ENCODE peak calls at places on chromosome 10, in five cellular contexts. Y is upper lobe of right lung, W is AG04450, P is dorsolateral prefrontal cortex, D is fibroblast of lung. C is an unnamed sample.

GRCh38 chr10:113583561-113583960 is 30.7 kb downstream of the HABP2 start:
- DNase-seq in Y (no peak), W (no peak), P (no peak), D (no peak), C (no peak)

GRCh38 chr10:88028654-88029053 is 165.2 kb downstream of the PTEN start:
- DNase-seq in Y (no peak), W (no peak), P (no peak), D (no peak), C (no peak)

GRCh38 chr10:62047960-62048383 is 146.5 kb downstream of the ARID5B start:
- DNase-seq in Y (no peak), W (no peak), P (no peak), D (peak; percentile 38), C (no peak)

GRCh38 chr10:86693721-86694369 is 25.5 kb downstream of the LDB3 start:
- DNase-seq in Y (no peak), W (no peak), P (peak; percentile 47), D (peak; percentile 43), C (no peak)

GRCh38 chr10:13120786-13121499 is 21.0 kb downstream of the OPTN start:
- DNase-seq in Y (no peak), W (no peak), P (no peak), D (no peak), C (no peak)

GRCh38 chr10:99930731-99931550 is 78.8 kb downstream of the DNMBP start:
- DNase-seq in Y (no peak), W (no peak), P (no peak), D (peak; percentile 84), C (no peak)

GRCh38 chr10:7826971-7827370 is 8.7 kb downstream of the TAF3 start:
- DNase-seq in Y (no peak), W (no peak), P (no peak), D (peak; percentile 69), C (no peak)

GRCh38 chr10:95513008-95513589 is 48.1 kb downstream of the SORBS1 start:
- DNase-seq in Y (no peak), W (no peak), P (no peak), D (no peak), C (no peak)

GRCh38 chr10:5890519-5890878 is 456 bp downstream of the FBH1 start:
- DNase-seq in Y (no peak), W (no peak), P (no peak), D (peak; percentile 6), C (no peak)

GRCh38 chr10:133127291-133128125 is 32.5 kb upstream of the KNDC1 start:
- DNase-seq in Y (peak; percentile 35), W (no peak), P (no peak), D (no peak), C (no peak)

GRCh38 chr10:102334106-102334505 is 61.4 kb upstream of the NFKB2 start:
- DNase-seq in Y (peak; percentile 70), W (no peak), P (no peak), D (peak; percentile 72), C (no peak)

GRCh38 chr10:33304553-33304952 is 29.9 kb downstream of the NRP1 start:
- DNase-seq in Y (no peak), W (no peak), P (no peak), D (no peak), C (no peak)

GRCh38 chr10:101050206-101051069 is 11.4 kb upstream of the KAZALD1 start:
- DNase-seq in Y (peak; percentile 86), W (no peak), P (peak; percentile 57), D (peak; percentile 30), C (no peak)

GRCh38 chr10:11145498-11145855 is 127.8 kb downstream of the CELF2 start:
- DNase-seq in Y (no peak), W (no peak), P (no peak), D (no peak), C (peak; percentile 74)

GRCh38 chr10:126597206-126597605 is 73.3 kb downstream of the C10orf90 start:
- DNase-seq in Y (no peak), W (no peak), P (no peak), D (peak; percentile 29), C (no peak)

GRCh38 chr10:130179640-130180039 is 43.4 kb downstream of the GLRX3 start:
- DNase-seq in Y (no peak), W (peak; percentile 24), P (no peak), D (peak; percentile 68), C (no peak)

GRCh38 chr10:132904169-132904813 is 38.1 kb downstream of the CFAP46 start:
- DNase-seq in Y (peak; percentile 70), W (no peak), P (peak; percentile 50), D (peak; percentile 20), C (no peak)

GRCh38 chr10:96227206-96227605 is 44.2 kb downstream of the BLNK start:
- DNase-seq in Y (no peak), W (no peak), P (no peak), D (no peak), C (no peak)

GRCh38 chr10:94194256-94194655 is 168.5 kb downstream of the NOC3L start:
- DNase-seq in Y (no peak), W (no peak), P (no peak), D (peak; percentile 83), C (no peak)

GRCh38 chr10:52027055-52027454 is 287.0 kb upstream of the DKK1 start:
- DNase-seq in Y (no peak), W (peak; percentile 74), P (no peak), D (no peak), C (no peak)

GRCh38 chr10:96995851-96996250 is 163.8 kb downstream of the LCOR start:
- DNase-seq in Y (no peak), W (no peak), P (no peak), D (peak; percentile 72), C (no peak)

GRCh38 chr10:63798599-63799498 is 277.6 kb downstream of the REEP3 start:
- DNase-seq in Y (no peak), W (peak; percentile 11), P (no peak), D (peak; percentile 98), C (no peak)
- H3K4me3 ChIP-seq in Y (no peak overlapping the region), W (no peak overlapping the region), P (peak overlapping the region; percentile 10), D (peak overlapping the region; percentile 8), C (no peak overlapping the region)

GRCh38 chr10:93068411-93069244 is 5.1 kb upstream of the CYP26A1 start:
- DNase-seq in Y (no peak), W (no peak), P (no peak), D (peak; percentile 70), C (no peak)
- H3K4me3 ChIP-seq in Y (no peak overlapping the region), W (peak overlapping the region; percentile 29), P (peak overlapping the region; percentile 43), D (no peak overlapping the region), C (no peak overlapping the region)

DNA sequence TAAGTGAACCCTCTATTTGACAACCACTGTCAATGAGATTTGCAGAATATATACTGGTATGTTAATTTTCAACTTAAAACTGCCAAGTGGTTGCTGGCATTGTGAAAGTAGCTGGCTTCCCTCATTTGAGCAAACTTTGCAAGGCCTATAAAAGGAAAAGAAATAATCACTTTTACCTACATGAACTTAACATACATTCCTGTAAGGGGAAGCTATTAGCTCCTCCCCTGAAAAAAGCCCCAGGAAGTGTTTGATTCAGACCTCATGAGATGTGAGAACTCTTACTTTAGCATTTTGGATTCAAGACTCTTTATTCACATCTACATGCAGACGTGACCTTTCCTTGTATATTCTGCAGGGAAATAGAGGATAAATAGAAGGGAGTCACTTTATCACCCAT is 175.6 kb downstream of the OTUD1 start:
- DNase-seq in Y (no peak), W (no peak), P (no peak), D (no peak), C (no peak)
- H3K4me3 ChIP-seq in Y (no peak overlapping the region), W (no peak overlapping the region), P (no peak overlapping the region), D (no peak overlapping the region), C (no peak overlapping the region)

GRCh38 chr10:119541459-119542356 is 811 bp downstream of the RGS10 start:
- DNase-seq in Y (peak; percentile 83), W (no peak), P (no peak), D (peak; percentile 19), C (no peak)

GRCh38 chr10:119542357-119542989 is at the start of gene RGS10:
- DNase-seq in Y (peak; percentile 89), W (no peak), P (peak; percentile 64), D (peak; percentile 84), C (no peak)

GRCh38 chr10:119540038-119540437 is 2.5 kb downstream of the RGS10 start:
- DNase-seq in Y (no peak), W (no peak), P (no peak), D (no peak), C (no peak)

GRCh38 chr10:119539359-119539651 is 3.2 kb downstream of the RGS10 start:
- DNase-seq in Y (no peak), W (no peak), P (no peak), D (no peak), C (no peak)

DNA sequence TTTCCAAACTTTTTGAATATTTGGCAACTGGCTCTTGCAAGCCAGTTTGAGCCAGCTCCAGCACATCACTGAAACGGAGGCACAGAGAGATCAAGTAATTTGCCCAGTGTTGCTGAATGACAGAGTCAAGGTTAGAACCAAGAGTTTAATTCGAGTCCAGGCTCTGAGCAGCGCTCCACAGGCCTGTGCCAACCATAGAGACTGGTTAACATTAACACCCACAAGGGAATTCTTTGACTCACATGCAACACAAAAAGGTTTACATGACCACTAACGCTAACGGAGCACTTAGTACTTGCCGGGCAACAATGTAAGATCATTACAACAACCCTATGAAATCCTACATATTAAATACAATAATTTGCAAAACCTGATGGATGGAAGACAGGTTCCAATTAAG is 1.5 kb downstream of the RGS10 start:
- DNase-seq in Y (no peak), W (no peak), P (no peak), D (peak; percentile 58), C (no peak)
- H3K4me3 ChIP-seq in Y (peak overlapping the region; percentile 63), W (peak overlapping the region; percentile 80), P (peak overlapping the region; percentile 71), D (peak overlapping the region; percentile 63), C (peak overlapping the region; percentile 74)